ENCODE peak calls at places on chromosomes 6 and 20, in five cellular contexts. One of them, this sample, is unnamed.

GRCh38 chr6:135181333-135182119 is 418 bp downstream of the MYB start:
- DNase-seq in glutamatergic neuron: no peak
- DNase-seq in fibroblast of gingiva: no peak
- DNase-seq in T follicular helper cell: no peak
- DNase-seq in prostate gland: no peak
- DNase-seq in this sample: no peak

GRCh38 chr6:137775192-137775591 is 91.9 kb upstream of the TNFAIP3 start:
- DNase-seq in glutamatergic neuron: no peak
- DNase-seq in fibroblast of gingiva: no peak
- DNase-seq in T follicular helper cell: no peak
- DNase-seq in prostate gland: no peak
- DNase-seq in this sample: no peak

GRCh38 chr6:64539917-64540316 is 904.3 kb downstream of the PHF3 start:
- DNase-seq in glutamatergic neuron: no peak
- DNase-seq in fibroblast of gingiva: no peak
- DNase-seq in T follicular helper cell: no peak
- DNase-seq in prostate gland: no peak
- DNase-seq in this sample: no peak

GRCh38 chr6:6564154-6564553 is 24.4 kb upstream of the LY86 start:
- DNase-seq in glutamatergic neuron: no peak
- DNase-seq in fibroblast of gingiva: no peak
- DNase-seq in T follicular helper cell: no peak
- DNase-seq in prostate gland: no peak
- DNase-seq in this sample: no peak

GRCh38 chr6:170286934-170287265 is 4.0 kb downstream of the DLL1 start:
- DNase-seq in glutamatergic neuron: no peak
- DNase-seq in fibroblast of gingiva: no peak
- DNase-seq in T follicular helper cell: no peak
- DNase-seq in prostate gland: no peak
- DNase-seq in this sample: no peak

GRCh38 chr6:73657201-73657600 is 3.4 kb upstream of the SLC17A5 start:
- DNase-seq in glutamatergic neuron: no peak
- DNase-seq in fibroblast of gingiva: no peak
- DNase-seq in T follicular helper cell: no peak
- DNase-seq in prostate gland: no peak
- DNase-seq in this sample: no peak

GRCh38 chr20:31698803-31699718 is 23.6 kb downstream of the BCL2L1 start:
- DNase-seq in glutamatergic neuron: no peak
- DNase-seq in fibroblast of gingiva: peak
- DNase-seq in T follicular helper cell: no peak
- DNase-seq in prostate gland: peak
- DNase-seq in this sample: peak

GRCh38 chr20:53804920-53805894 is 211.6 kb upstream of the ZNF217 start:
- DNase-seq in glutamatergic neuron: no peak
- DNase-seq in fibroblast of gingiva: peak
- DNase-seq in T follicular helper cell: no peak
- DNase-seq in prostate gland: no peak
- DNase-seq in this sample: no peak

GRCh38 chr20:52789716-52790115 is 182.4 kb upstream of the TSHZ2 start:
- DNase-seq in glutamatergic neuron: no peak
- DNase-seq in fibroblast of gingiva: no peak
- DNase-seq in T follicular helper cell: no peak
- DNase-seq in prostate gland: no peak
- DNase-seq in this sample: no peak

GRCh38 chr6:2522521-2522920 is 228.2 kb downstream of the MYLK4 start:
- DNase-seq in glutamatergic neuron: no peak
- DNase-seq in fibroblast of gingiva: no peak
- DNase-seq in T follicular helper cell: no peak
- DNase-seq in prostate gland: no peak
- DNase-seq in this sample: no peak

GRCh38 chr6:100761841-100762240 is 119.3 kb downstream of the ASCC3 start:
- DNase-seq in glutamatergic neuron: no peak
- DNase-seq in fibroblast of gingiva: no peak
- DNase-seq in T follicular helper cell: no peak
- DNase-seq in prostate gland: no peak
- DNase-seq in this sample: no peak

GRCh38 chr20:61758556-61759200 is 307.0 kb downstream of the TAF4 start:
- DNase-seq in glutamatergic neuron: no peak
- DNase-seq in fibroblast of gingiva: no peak
- DNase-seq in T follicular helper cell: no peak
- DNase-seq in prostate gland: no peak
- DNase-seq in this sample: no peak

GRCh38 chr6:25050356-25050755 is 114.6 kb upstream of the RIPOR2 start:
- DNase-seq in glutamatergic neuron: no peak
- DNase-seq in fibroblast of gingiva: peak
- DNase-seq in T follicular helper cell: peak
- DNase-seq in prostate gland: no peak
- DNase-seq in this sample: no peak

GRCh38 chr6:159099311-159099710 is 54.5 kb upstream of the TAGAP start:
- DNase-seq in glutamatergic neuron: no peak
- DNase-seq in fibroblast of gingiva: no peak
- DNase-seq in T follicular helper cell: no peak
- DNase-seq in prostate gland: no peak
- DNase-seq in this sample: no peak

GRCh38 chr6:40442591-40442990 is 144.6 kb downstream of the LRFN2 start:
- DNase-seq in glutamatergic neuron: no peak
- DNase-seq in fibroblast of gingiva: no peak
- DNase-seq in T follicular helper cell: no peak
- DNase-seq in prostate gland: no peak
- DNase-seq in this sample: no peak

GRCh38 chr6:165890404-165890735 is 227.3 kb upstream of the PDE10A start:
- DNase-seq in glutamatergic neuron: no peak
- DNase-seq in fibroblast of gingiva: no peak
- DNase-seq in T follicular helper cell: no peak
- DNase-seq in prostate gland: no peak
- DNase-seq in this sample: no peak

GRCh38 chr20:49009899-49010631 is 36.0 kb upstream of the CSE1L start:
- DNase-seq in glutamatergic neuron: no peak
- DNase-seq in fibroblast of gingiva: no peak
- DNase-seq in T follicular helper cell: no peak
- DNase-seq in prostate gland: no peak
- DNase-seq in this sample: no peak